ENCODE peak calls at places on chromosome 5, in nine cellular contexts. I, U, W, B, C, R, Q, G and P are unnamed samples.

GRCh38 chr5:170640731-170641588 is 137.1 kb downstream of the KCNIP1 start:
- DNase-seq in I (no peak), U (no peak), W (no peak), B (no peak), C (no peak), R (no peak), Q (no peak), G (no peak), P (no peak)

GRCh38 chr5:36150676-36151433 is 832 bp downstream of the LMBRD2 start:
- DNase-seq in I (peak; percentile 57), U (peak; percentile 42), W (peak; percentile 1), B (peak; percentile 28), C (peak; percentile 39), R (peak; percentile 63), Q (peak; percentile 74), G (peak; percentile 67), P (peak; percentile 58)

GRCh38 chr5:138389332-138389731 is 36.8 kb downstream of the KDM3B start:
- DNase-seq in I (no peak), U (no peak), W (no peak), B (no peak), C (no peak), R (no peak), Q (no peak), G (no peak), P (no peak)

GRCh38 chr5:140075371-140075770 is 32.3 kb upstream of the NRG2 start:
- DNase-seq in I (peak; percentile 44), U (peak; percentile 8), W (no peak), B (peak; percentile 44), C (no peak), R (no peak), Q (peak; percentile 32), G (peak; percentile 28), P (peak; percentile 31)

GRCh38 chr5:154546719-154547118 is 68.7 kb upstream of the HAND1 start:
- DNase-seq in I (no peak), U (no peak), W (no peak), B (no peak), C (no peak), R (no peak), Q (no peak), G (no peak), P (no peak)

GRCh38 chr5:118968925-118969375 is 19.4 kb downstream of the DTWD2 start:
- DNase-seq in I (no peak), U (peak; percentile 35), W (no peak), B (no peak), C (no peak), R (no peak), Q (no peak), G (no peak), P (no peak)

GRCh38 chr5:116479776-116480675 is 94.6 kb downstream of the SEMA6A start:
- DNase-seq in I (no peak), U (peak; percentile 15), W (no peak), B (no peak), C (no peak), R (peak; percentile 49), Q (peak; percentile 42), G (no peak), P (peak; percentile 28)

GRCh38 chr5:128409401-128409800 is 128.6 kb downstream of the FBN2 start:
- DNase-seq in I (peak; percentile 61), U (peak; percentile 31), W (no peak), B (peak; percentile 76), C (no peak), R (no peak), Q (peak; percentile 23), G (no peak), P (no peak)

GRCh38 chr5:169064093-169064492 is 236.8 kb downstream of the SLIT3 start:
- DNase-seq in I (peak; percentile 50), U (peak; percentile 39), W (no peak), B (no peak), C (peak; percentile 66), R (no peak), Q (peak; percentile 18), G (no peak), P (peak; percentile 14)

GRCh38 chr5:135120951-135121350 is 86.9 kb upstream of the PITX1 start:
- DNase-seq in I (no peak), U (no peak), W (no peak), B (no peak), C (no peak), R (no peak), Q (no peak), G (no peak), P (no peak)

GRCh38 chr5:526456-527088 is 2.3 kb upstream of the SLC9A3 start:
- DNase-seq in I (no peak), U (no peak), W (no peak), B (no peak), C (no peak), R (no peak), Q (no peak), G (no peak), P (no peak)

GRCh38 chr5:170353946-170354345 is 35.2 kb downstream of the KCNMB1 start:
- DNase-seq in I (no peak), U (no peak), W (no peak), B (no peak), C (no peak), R (no peak), Q (no peak), G (no peak), P (no peak)

GRCh38 chr5:142915840-142916424 is 145.8 kb downstream of the ARHGAP26 start:
- DNase-seq in I (peak; percentile 37), U (peak; percentile 39), W (no peak), B (peak; percentile 78), C (peak; percentile 17), R (no peak), Q (peak; percentile 49), G (peak; percentile 12), P (peak; percentile 34)

GRCh38 chr5:3217114-3217513 is 378.5 kb upstream of the IRX1 start:
- DNase-seq in I (no peak), U (no peak), W (no peak), B (no peak), C (no peak), R (peak; percentile 16), Q (no peak), G (no peak), P (no peak)

GRCh38 chr5:176167800-176168199 is 70.4 kb upstream of the SIMC1 start:
- DNase-seq in I (no peak), U (no peak), W (no peak), B (no peak), C (no peak), R (no peak), Q (no peak), G (no peak), P (no peak)

GRCh38 chr5:102759700-102760099 is 4.6 kb downstream of the PAM start:
- DNase-seq in I (no peak), U (no peak), W (no peak), B (no peak), C (no peak), R (no peak), Q (no peak), G (no peak), P (no peak)

GRCh38 chr5:2014058-2014610 is 131.4 kb upstream of the IRX4 start:
- DNase-seq in I (no peak), U (no peak), W (no peak), B (no peak), C (no peak), R (no peak), Q (no peak), G (no peak), P (no peak)

GRCh38 chr5:176899296-176899891 is at the start of gene HK3:
- DNase-seq in I (no peak), U (no peak), W (no peak), B (no peak), C (no peak), R (no peak), Q (no peak), G (no peak), P (no peak)

GRCh38 chr5:14362511-14362910 is 219.1 kb upstream of the OTULINL start:
- DNase-seq in I (no peak), U (no peak), W (no peak), B (no peak), C (no peak), R (no peak), Q (no peak), G (no peak), P (no peak)

GRCh38 chr5:155934964-155935363 is 392.0 kb upstream of the SGCD start:
- DNase-seq in I (no peak), U (no peak), W (no peak), B (no peak), C (no peak), R (no peak), Q (no peak), G (no peak), P (no peak)

GRCh38 chr5:139226131-139226530 is 28.0 kb upstream of the SIL1 start:
- DNase-seq in I (no peak), U (no peak), W (no peak), B (no peak), C (no peak), R (no peak), Q (no peak), G (no peak), P (no peak)

GRCh38 chr5:173530547-173530946 is 85.9 kb downstream of the BOD1 start:
- DNase-seq in I (peak; percentile 28), U (no peak), W (no peak), B (no peak), C (no peak), R (no peak), Q (no peak), G (no peak), P (no peak)

GRCh38 chr5:45042283-45042682 is 233.5 kb downstream of the MRPS30 start:
- DNase-seq in I (no peak), U (no peak), W (no peak), B (no peak), C (no peak), R (no peak), Q (no peak), G (no peak), P (no peak)

GRCh38 chr5:4880304-4880741 is 259.8 kb upstream of the ADAMTS16 start:
- DNase-seq in I (no peak), U (no peak), W (no peak), B (no peak), C (no peak), R (no peak), Q (no peak), G (no peak), P (no peak)

GRCh38 chr5:79236970-79237734 is 1.2 kb downstream of the JMY start:
- DNase-seq in I (peak; percentile 53), U (peak; percentile 60), W (no peak), B (peak; percentile 63), C (no peak), R (no peak), Q (peak; percentile 64), G (peak; percentile 27), P (peak; percentile 44)

GRCh38 chr5:126514159-126515141 is 80.6 kb downstream of the ALDH7A1 start:
- DNase-seq in I (peak; percentile 83), U (peak; percentile 50), W (no peak), B (no peak), C (no peak), R (no peak), Q (no peak), G (no peak), P (peak; percentile 70)